ENCODE peak calls at places on chromosomes 12 and 14, in five cellular contexts. C is hepatocyte, K is endothelial cell of umbilical vein, O is fibroblast of lung, I is H9. L is an unnamed sample.

GRCh38 chr14:99391671-99392070 is 89.0 kb downstream of the SETD3 start:
- DNase-seq in C (no peak), K (peak; percentile 76), O (peak; percentile 27), I (no peak), L (no peak)

GRCh38 chr14:55099741-55100140 is 29.3 kb upstream of the LGALS3 start:
- DNase-seq in C (no peak), K (no peak), O (peak; percentile 85), I (no peak), L (no peak)

GRCh38 chr14:99133563-99134332 is 138.2 kb downstream of the BCL11B start:
- DNase-seq in C (peak; percentile 46), K (no peak), O (no peak), I (peak; percentile 30), L (peak; percentile 27)

GRCh38 chr12:124694846-124695497 is 127.6 kb upstream of the NCOR2 start:
- DNase-seq in C (no peak), K (peak; percentile 90), O (peak; percentile 80), I (peak; percentile 29), L (peak; percentile 45)

GRCh38 chr12:125688881-125689280 is 623.6 kb downstream of the AACS start:
- DNase-seq in C (no peak), K (no peak), O (no peak), I (no peak), L (no peak)

GRCh38 chr14:92609955-92610354 is 96.4 kb downstream of the RIN3 start:
- DNase-seq in C (no peak), K (no peak), O (peak; percentile 65), I (no peak), L (no peak)

GRCh38 chr12:123938679-123939480 is 33.8 kb downstream of the CCDC92 start:
- DNase-seq in C (no peak), K (no peak), O (no peak), I (peak; percentile 76), L (peak; percentile 70)

GRCh38 chr14:49893309-49894213 is 679 bp downstream of the ARF6 start:
- DNase-seq in C (peak; percentile 78), K (peak; percentile 42), O (peak; percentile 42), I (no peak), L (peak; percentile 22)

GRCh38 chr12:2460051-2460450 is 334.7 kb upstream of the FKBP4 start:
- DNase-seq in C (no peak), K (no peak), O (no peak), I (no peak), L (no peak)

GRCh38 chr12:31491819-31492598 is 98.9 kb downstream of the DENND5B start:
- DNase-seq in C (peak; percentile 39), K (peak; percentile 94), O (peak; percentile 81), I (no peak), L (peak; percentile 31)

GRCh38 chr14:60485600-60486251 is at the start of gene C14orf39:
- DNase-seq in C (peak; percentile 76), K (peak; percentile 34), O (peak; percentile 36), I (peak; percentile 71), L (peak; percentile 84)

GRCh38 chr12:95815635-95816212 is 25.2 kb upstream of the NTN4 start:
- DNase-seq in C (peak; percentile 26), K (peak; percentile 65), O (peak; percentile 64), I (no peak), L (peak; percentile 46)

GRCh38 chr12:55899035-55899434 is 28.7 kb downstream of the PYM1 start:
- DNase-seq in C (peak; percentile 43), K (no peak), O (peak; percentile 51), I (no peak), L (no peak)
- TF ChIP-seq CTCF in C (no peak), K (no peak), O (no peak), I (no peak), L (no peak)

GRCh38 chr12:50505945-50506344 is 1.2 kb downstream of the DIP2B start:
- DNase-seq in C (peak; percentile 17), K (peak; percentile 63), O (peak; percentile 25), I (no peak), L (no peak)
- H3K79me2 ChIP-seq in C (peaks cover 59% of the 10 kb centered on the region), K (peaks cover 55% of the 10 kb centered on the region), O (peaks cover 33% of the 10 kb centered on the region), I (peaks cover 17% of the 10 kb centered on the region), L (peaks cover 58% of the 10 kb centered on the region)

DNA sequence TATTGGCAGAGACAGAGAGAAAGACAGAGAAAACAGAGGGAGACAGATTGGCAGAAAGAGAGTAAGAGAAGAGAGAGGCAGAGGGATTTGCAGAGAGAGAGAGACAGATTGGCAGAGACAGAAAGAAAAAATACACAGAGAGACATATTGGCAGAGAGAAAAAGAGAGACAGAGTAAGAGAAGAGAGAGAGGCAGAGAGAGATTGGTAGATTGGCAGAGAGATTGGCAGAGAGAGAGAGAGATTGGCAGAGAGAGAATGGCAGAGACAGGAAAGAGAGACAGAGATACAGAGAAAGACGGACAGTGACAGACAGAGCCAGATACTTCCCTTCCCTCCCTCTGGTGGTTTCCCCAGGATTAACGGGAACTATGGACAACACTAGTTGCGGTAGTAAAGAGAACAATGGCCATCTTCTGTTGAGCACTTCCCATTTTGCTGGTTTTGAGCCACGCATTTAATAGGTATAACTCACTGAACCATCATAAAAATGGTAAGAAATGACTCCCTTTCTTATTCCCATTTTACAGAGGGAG is 2.6 kb upstream of the NOS1 start:
- DNase-seq in C (no peak), K (no peak), O (no peak), I (no peak), L (peak; percentile 65)
- TF ChIP-seq CTCF in C (no peak), K (no peak), O (no peak), I (peak; percentile 51), L (peak; percentile 35)

GRCh38 chr14:63922696-63923421 is 70.1 kb downstream of the SYNE2 start:
- DNase-seq in C (peak; percentile 72), K (no peak), O (no peak), I (no peak), L (no peak)
- H3K79me2 ChIP-seq in C (peaks cover 4% of the 10 kb centered on the region), K (no peaks in the 10 kb centered on the region), O (no peaks in the 10 kb centered on the region), I (no peaks in the 10 kb centered on the region), L (no peaks in the 10 kb centered on the region)

GRCh38 chr12:48822711-48823110 is 4.4 kb downstream of the CACNB3 start:
- DNase-seq in C (no peak), K (no peak), O (no peak), I (no peak), L (no peak)
- TF ChIP-seq CTCF in C (no peak), K (no peak), O (no peak), I (no peak), L (no peak)

DNA sequence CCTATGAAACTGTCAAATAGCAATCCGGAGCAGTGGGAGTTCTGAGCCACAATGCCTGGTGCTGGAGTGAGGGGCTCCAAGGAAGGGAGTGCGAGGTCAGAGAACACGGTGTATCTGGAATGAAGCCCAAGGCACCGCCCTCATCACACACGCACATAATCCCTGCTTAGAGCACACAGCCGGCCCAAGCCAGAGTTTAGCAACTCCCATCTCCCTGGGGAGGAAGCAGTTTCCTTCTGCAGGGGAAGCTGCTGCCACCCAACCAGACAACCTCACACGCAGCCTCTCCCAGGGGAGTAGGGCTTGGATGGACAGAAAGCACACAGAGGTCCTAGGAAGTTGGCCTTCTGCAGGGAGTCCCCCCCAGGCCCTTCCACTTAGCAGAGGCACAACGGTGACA is 31.3 kb downstream of the ACTN1 start:
- DNase-seq in C (peak; percentile 83), K (no peak), O (peak; percentile 76), I (no peak), L (no peak)
- H3K79me2 ChIP-seq in C (peaks cover 96% of the 10 kb centered on the region), K (peaks cover 99% of the 10 kb centered on the region), O (peaks cover 97% of the 10 kb centered on the region), I (peaks cover 42% of the 10 kb centered on the region), L (peaks cover 100% of the 10 kb centered on the region)

L was measured in GM23338.